ENCODE peak calls at places on chromosomes 12 and 14, in six cellular contexts. V is OCI-LY7; Y is fibroblast of lung; X is BJ; T is heart right ventricle; S is CD4-positive, CD25-positive, alpha-beta regulatory T cell. Z is an unnamed sample.

GRCh38 chr12:89051065-89051677 is 301.1 kb downstream of the DUSP6 start:
- DNase-seq in S (peak; percentile 57), V (peak; percentile 47), X (peak; percentile 23), T (peak; percentile 44), Y (peak; percentile 82), Z (no peak)

GRCh38 chr12:76030378-76031080 is 1.0 kb downstream of the PHLDA1 start:
- DNase-seq in X (no peak), Y (peak; percentile 66), T (peak; percentile 26), V (peak; percentile 49), S (peak; percentile 47), Z (no peak)

GRCh38 chr14:35122696-35123387 is 490 bp downstream of the PRORP start:
- DNase-seq in T (no peak), X (no peak), S (no peak), V (peak; percentile 34), Y (peak; percentile 58), Z (no peak)

GRCh38 chr14:86654558-86655184 is 1124.7 kb downstream of the FLRT2 start:
- DNase-seq in V (peak; percentile 49), T (peak; percentile 6), Y (peak; percentile 47), S (no peak), X (no peak), Z (no peak)

GRCh38 chr14:30443368-30444007 is 115.5 kb upstream of the G2E3 start:
- DNase-seq in Y (peak; percentile 66), X (no peak), V (peak; percentile 4), T (no peak), S (no peak), Z (peak; percentile 7)

GRCh38 chr14:44404599-44405349 is 102.3 kb downstream of the FSCB start:
- DNase-seq in V (no peak), T (no peak), X (no peak), S (no peak), Y (peak; percentile 1), Z (no peak)

GRCh38 chr12:2306012-2306411 is 253.2 kb downstream of the CACNA1C start:
- DNase-seq in V (peak; percentile 65), X (no peak), S (no peak), Y (no peak), T (no peak), Z (no peak)

GRCh38 chr12:103821773-103822172 is 19.3 kb downstream of the NT5DC3 start:
- DNase-seq in Y (no peak), T (no peak), X (no peak), V (no peak), S (no peak), Z (no peak)

GRCh38 chr12:81416571-81416970 is 338.7 kb downstream of the ACSS3 start:
- DNase-seq in X (no peak), Y (no peak), T (no peak), V (no peak), S (no peak), Z (no peak)

GRCh38 chr12:108319277-108320234 is 19.6 kb downstream of the CMKLR1 start:
- DNase-seq in T (no peak), Y (no peak), X (no peak), V (no peak), S (no peak), Z (no peak)

GRCh38 chr14:74126315-74126714 is 41.6 kb downstream of the LIN52 start:
- DNase-seq in Y (no peak), S (no peak), X (no peak), V (no peak), T (no peak), Z (no peak)

GRCh38 chr12:34396861-34397590 is 374.7 kb downstream of the ALG10 start:
- DNase-seq in V (no peak), S (no peak), Y (no peak), X (no peak), T (peak; percentile 1), Z (no peak)

GRCh38 chr12:52873832-52874572 is 25.2 kb upstream of the KRT78 start:
- DNase-seq in T (peak; percentile 84), Y (peak; percentile 88), S (peak; percentile 12), V (no peak), X (peak; percentile 66), Z (peak; percentile 85)

GRCh38 chr12:9112076-9112853 is 3.5 kb downstream of the A2M start:
- DNase-seq in X (no peak), V (no peak), Y (no peak), S (no peak), T (no peak), Z (no peak)

GRCh38 chr12:9111525-9111924 is 4.2 kb downstream of the A2M start:
- DNase-seq in S (no peak), V (no peak), X (no peak), T (no peak), Y (no peak), Z (no peak)

GRCh38 chr12:9114946-9115345 is 773 bp downstream of the A2M start:
- DNase-seq in Y (no peak), X (no peak), S (no peak), V (no peak), T (no peak), Z (no peak)

GRCh38 chr12:9113987-9114309 is 1.8 kb downstream of the A2M start:
- DNase-seq in X (no peak), V (no peak), T (no peak), S (no peak), Y (no peak), Z (no peak)

GRCh38 chr12:9113296-9113986 is 2.3 kb downstream of the A2M start:
- DNase-seq in T (no peak), Y (no peak), S (no peak), X (no peak), V (no peak), Z (no peak)
- H3K4me3 ChIP-seq in T (peak overlapping the region; percentile 67), Y (peak overlapping the region; percentile 65), S (no peak overlapping the region), X (no peak overlapping the region), V (no peak overlapping the region), Z (no peak overlapping the region)

GRCh38 chr12:64390275-64390851 is at the start of gene C12orf56:
- DNase-seq in Y (no peak), V (no peak), X (no peak), S (no peak), T (no peak), Z (no peak)
- H3K4me3 ChIP-seq in Y (peak within 1 kb of the TSS; percentile 31), V (no peak within 1 kb of the TSS), X (peak within 1 kb of the TSS; percentile 42), S (no peak within 1 kb of the TSS), T (peak within 1 kb of the TSS; percentile 56), Z (peak within 1 kb of the TSS; percentile 45)

GRCh38 chr14:22518073-22518472 is 71.0 kb downstream of the DAD1 start:
- DNase-seq in V (no peak), S (no peak), Y (no peak), X (no peak), T (no peak), Z (no peak)

GRCh38 chr14:22520786-22521185 is 68.2 kb downstream of the DAD1 start:
- DNase-seq in Y (no peak), S (no peak), V (no peak), T (no peak), X (no peak), Z (no peak)

GRCh38 chr14:22517117-22517720 is 71.8 kb downstream of the DAD1 start:
- DNase-seq in S (no peak), X (no peak), V (peak; percentile 60), Y (no peak), T (no peak), Z (no peak)

GRCh38 chr14:22521449-22522239 is 67.4 kb downstream of the DAD1 start:
- DNase-seq in T (no peak), S (no peak), X (no peak), V (no peak), Y (no peak), Z (no peak)

DNA sequence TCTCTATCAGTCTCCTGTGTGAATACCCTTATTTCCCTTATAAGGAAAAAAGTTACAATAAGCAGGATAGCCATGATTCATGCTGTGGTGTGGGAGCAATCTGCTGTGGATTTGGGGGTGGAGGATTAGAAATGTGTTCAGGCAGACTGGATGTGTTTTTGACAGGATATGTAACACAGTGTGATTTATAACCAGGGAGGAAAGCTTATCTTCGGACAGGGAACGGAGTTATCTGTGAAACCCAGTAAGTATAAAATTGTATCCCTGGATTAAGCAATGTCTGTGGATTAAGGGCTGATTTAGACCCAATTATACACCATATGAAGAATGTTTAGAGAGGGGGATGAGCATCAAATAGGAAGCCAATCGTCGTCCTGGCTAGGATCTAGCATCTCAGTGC is 68.8 kb downstream of the DAD1 start:
- DNase-seq in X (no peak), T (no peak), S (no peak), Y (peak; percentile 75), V (no peak), Z (peak; percentile 34)
- H3K4me3 ChIP-seq in X (no peak overlapping the region), T (no peak overlapping the region), S (peak overlapping the region; percentile 83), Y (no peak overlapping the region), V (peak overlapping the region; percentile 23), Z (no peak overlapping the region)

DNA sequence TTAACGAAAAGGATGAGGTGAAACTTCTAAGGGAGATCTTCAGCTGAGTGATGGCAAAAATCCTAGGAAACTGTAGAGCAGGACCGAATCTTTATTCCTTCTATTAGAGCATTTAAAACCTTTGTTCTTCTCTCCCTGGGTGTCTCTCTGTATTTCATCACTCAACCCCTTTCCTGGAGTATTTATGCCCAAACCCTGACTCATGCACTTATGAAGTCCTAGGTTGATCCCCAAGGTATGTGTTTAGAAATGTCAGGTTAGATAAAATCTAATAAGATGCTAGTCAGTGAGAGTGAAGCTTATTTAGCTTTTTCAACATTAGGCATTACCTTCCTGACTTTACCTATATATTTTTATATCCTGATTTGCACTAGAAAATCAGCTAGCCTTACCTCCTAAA is 239.8 kb upstream of the NPAS3 start:
- DNase-seq in T (no peak), S (no peak), V (no peak), Y (no peak), X (no peak), Z (no peak)
- H3K4me3 ChIP-seq in T (no peak overlapping the region), S (no peak overlapping the region), V (no peak overlapping the region), Y (no peak overlapping the region), X (no peak overlapping the region), Z (no peak overlapping the region)